ENCODE peak calls at places on chromosomes 12 and 14, in seven cellular contexts. K, O, A, C, V, I and B are unnamed samples.
A peak's percentile ranks its signal among the peaks of the same experiment; 100 is the strongest.

GRCh38 chr14:73943083-73943482 is 6.8 kb downstream of the FAM161B start:
- DNase-seq in C (no peak), V (no peak), O (peak; percentile 39), I (no peak), K (no peak), A (no peak), B (peak; percentile 71)

GRCh38 chr12:104384141-104384880 is 72.4 kb upstream of the CHST11 start:
- DNase-seq in O (peak; percentile 25), K (no peak), C (no peak), A (no peak), V (no peak), I (no peak), B (no peak)

GRCh38 chr12:27220057-27220987 is 23.8 kb upstream of the STK38L start:
- DNase-seq in V (no peak), A (no peak), I (no peak), K (no peak), O (no peak), C (peak; percentile 27), B (no peak)

GRCh38 chr12:54891717-54892478 is 37.6 kb downstream of the MUCL1 start:
- DNase-seq in I (no peak), C (no peak), K (no peak), A (no peak), O (peak; percentile 68), V (no peak), B (no peak)

GRCh38 chr14:104864267-104865068 is 600 bp upstream of the CEP170B start:
- DNase-seq in A (no peak), C (no peak), V (peak; percentile 23), K (peak; percentile 96), I (peak; percentile 88), O (peak; percentile 95), B (peak; percentile 71)

GRCh38 chr14:56219666-56220413 is 101.6 kb downstream of the PELI2 start:
- DNase-seq in V (no peak), O (no peak), I (no peak), C (no peak), A (no peak), K (no peak), B (no peak)

GRCh38 chr12:68981536-68981935 is 48.6 kb upstream of the CPM start:
- DNase-seq in C (no peak), V (no peak), K (no peak), I (no peak), A (no peak), O (no peak), B (no peak)

GRCh38 chr12:113548467-113548866 is 76.8 kb upstream of the LHX5 start:
- DNase-seq in I (no peak), V (no peak), O (no peak), K (no peak), A (no peak), C (no peak), B (no peak)

GRCh38 chr14:71183856-71184255 is 276.6 kb downstream of the PCNX1 start:
- DNase-seq in O (no peak), I (no peak), V (no peak), K (no peak), A (no peak), C (no peak), B (no peak)

GRCh38 chr12:70683976-70684375 is 46.7 kb upstream of the PTPRB start:
- DNase-seq in A (no peak), I (no peak), V (no peak), O (no peak), K (no peak), C (no peak), B (no peak)

GRCh38 chr12:28035483-28035882 is 63.0 kb upstream of the PTHLH start:
- DNase-seq in V (no peak), I (no peak), K (no peak), C (no peak), O (no peak), A (no peak), B (no peak)

GRCh38 chr14:71728386-71728785 is 203.8 kb upstream of the RGS6 start:
- DNase-seq in C (no peak), I (no peak), K (no peak), V (no peak), O (no peak), A (no peak), B (no peak)

GRCh38 chr14:22794533-22794932 is 20.7 kb downstream of the SLC7A7 start:
- DNase-seq in I (no peak), O (no peak), A (no peak), V (no peak), K (no peak), C (peak; percentile 85), B (no peak)

GRCh38 chr12:538731-539539 is 79.2 kb downstream of the B4GALNT3 start:
- DNase-seq in A (no peak), K (no peak), O (peak; percentile 91), I (peak; percentile 83), V (peak; percentile 69), C (no peak), B (peak; percentile 74)

GRCh38 chr14:68295316-68295816 is 475.8 kb downstream of the RAD51B start:
- DNase-seq in V (peak; percentile 27), I (no peak), K (no peak), A (no peak), C (no peak), O (peak; percentile 65), B (no peak)

GRCh38 chr14:59507063-59507751 is 22.9 kb downstream of the JKAMP start:
- DNase-seq in C (peak; percentile 52), A (no peak), V (peak; percentile 24), I (no peak), K (peak; percentile 90), O (peak; percentile 89), B (peak; percentile 42)

GRCh38 chr14:68094158-68094557 is 274.6 kb downstream of the RAD51B start:
- DNase-seq in I (no peak), O (no peak), C (no peak), V (no peak), K (no peak), A (no peak), B (no peak)

GRCh38 chr14:100864960-100865681 is 38.4 kb downstream of the RTL1 start:
- DNase-seq in K (no peak), A (no peak), V (peak; percentile 8), O (no peak), I (peak; percentile 49), C (no peak), B (peak; percentile 58)

GRCh38 chr14:37278673-37279538 is 81.2 kb downstream of the MIPOL1 start:
- DNase-seq in I (no peak), A (no peak), K (no peak), O (no peak), V (no peak), C (no peak), B (no peak)

GRCh38 chr14:90536092-90536491 is 139.3 kb downstream of the CALM1 start:
- DNase-seq in C (no peak), I (peak; percentile 64), K (no peak), O (no peak), V (peak; percentile 57), A (no peak), B (no peak)
- H3K36me3 ChIP-seq in C (no peaks in the 10 kb centered on the region), I (no peaks in the 10 kb centered on the region), K (no peaks in the 10 kb centered on the region), O (no peaks in the 10 kb centered on the region), V (peaks cover 17% of the 10 kb centered on the region), A (no peaks in the 10 kb centered on the region), B (peaks cover 15% of the 10 kb centered on the region)

GRCh38 chr14:102930138-102930752 is 7.8 kb downstream of the AMN start:
- DNase-seq in C (no peak), K (peak; percentile 69), O (no peak), V (no peak), A (no peak), I (no peak), B (no peak)
- H3K4me3 ChIP-seq in C (no peak overlapping the region), K (peak overlapping the region; percentile 92), O (peak overlapping the region; percentile 60), V (peak overlapping the region; percentile 66), A (peak overlapping the region; percentile 44), I (peak overlapping the region; percentile 52), B (peak overlapping the region; percentile 54)

GRCh38 chr12:6750506-6750905 is 2.4 kb downstream of the MLF2 start:
- DNase-seq in C (no peak), I (no peak), V (no peak), O (no peak), K (no peak), A (no peak), B (no peak)
- H3K36me3 ChIP-seq in C (peaks cover 57% of the 10 kb centered on the region), I (peaks cover 56% of the 10 kb centered on the region), V (peaks cover 54% of the 10 kb centered on the region), O (peaks cover 23% of the 10 kb centered on the region), K (peaks cover 35% of the 10 kb centered on the region), A (no peaks in the 10 kb centered on the region), B (peaks cover 66% of the 10 kb centered on the region)

GRCh38 chr14:99146991-99147740 is 124.8 kb downstream of the BCL11B start:
- DNase-seq in O (no peak), I (no peak), V (no peak), A (no peak), K (no peak), C (no peak), B (no peak)

GRCh38 chr14:99141236-99141635 is 130.8 kb downstream of the BCL11B start:
- DNase-seq in O (no peak), I (no peak), C (no peak), V (no peak), K (no peak), A (no peak), B (no peak)

GRCh38 chr14:99145307-99145706 is 126.7 kb downstream of the BCL11B start:
- DNase-seq in A (no peak), O (no peak), V (no peak), I (no peak), K (no peak), C (no peak), B (no peak)

GRCh38 chr14:99143126-99143525 is 128.9 kb downstream of the BCL11B start:
- DNase-seq in K (no peak), O (no peak), A (no peak), V (no peak), C (no peak), I (no peak), B (no peak)

GRCh38 chr14:99143793-99144192 is 128.2 kb downstream of the BCL11B start:
- DNase-seq in O (no peak), K (peak; percentile 52), I (no peak), A (no peak), V (no peak), C (no peak), B (no peak)
- H3K4me3 ChIP-seq in O (no peak overlapping the region), K (no peak overlapping the region), I (no peak overlapping the region), A (no peak overlapping the region), V (no peak overlapping the region), C (no peak overlapping the region), B (no peak overlapping the region)